ENCODE peak calls at places on chromosomes 11 and 22, in seven cellular contexts. Z is BE2C, D is lung, M is IMR-90, J is GM23338, I is left lung, K is brain microvascular endothelial cell. P is an unnamed sample. For H3K27me3, the result is how much of the 10 kb centered on the place peaks cover.

GRCh38 chr11:76071090-76071489 is 135.2 kb downstream of the WNT11 start:
- DNase-seq in M (no peak), D (no peak), K (no peak), Z (no peak), I (no peak), J (no peak), P (no peak)

GRCh38 chr22:16783930-16784354 is 41.3 kb downstream of the XKR3 start:
- DNase-seq in M (no peak), D (no peak), K (no peak), I (no peak), J (peak), Z (no peak), P (no peak)

GRCh38 chr11:110883266-110883665 is 171.0 kb upstream of the ARHGAP20 start:
- DNase-seq in I (no peak), K (no peak), D (no peak), M (peak), Z (no peak), J (no peak), P (no peak)

GRCh38 chr11:47587733-47588326 is 1.4 kb downstream of the FAM180B start:
- DNase-seq in Z (no peak), D (peak), I (peak), J (no peak), K (no peak), M (no peak), P (no peak)

GRCh38 chr11:66979336-66979980 is 4.4 kb downstream of the C11orf86 start:
- DNase-seq in I (no peak), J (no peak), M (no peak), D (no peak), K (no peak), Z (no peak), P (no peak)

GRCh38 chr11:67571443-67571842 is 12.2 kb upstream of the GSTP1 start:
- DNase-seq in K (no peak), J (no peak), I (no peak), M (no peak), Z (no peak), D (no peak), P (no peak)

GRCh38 chr11:105000167-105000566 is 22.8 kb downstream of the CASP5 start:
- DNase-seq in Z (peak), J (peak), K (peak), M (no peak), D (no peak), I (no peak), P (no peak)

GRCh38 chr11:80849253-80849652 is 1408.4 kb upstream of the TENM4 start:
- DNase-seq in Z (no peak), J (no peak), D (no peak), M (no peak), K (no peak), I (no peak), P (no peak)

GRCh38 chr11:14218728-14219127 is 140.3 kb downstream of the RRAS2 start:
- DNase-seq in I (no peak), D (no peak), K (no peak), M (no peak), J (no peak), Z (no peak), P (no peak)

GRCh38 chr11:8265681-8266241 is 2.1 kb upstream of the LMO1 start:
- DNase-seq in I (no peak), K (no peak), D (no peak), J (peak), M (no peak), Z (no peak), P (no peak)

GRCh38 chr22:31343235-31344191 is 2.6 kb downstream of the PATZ1 start:
- DNase-seq in K (no peak), D (peak), J (peak), Z (peak), M (peak), I (peak), P (no peak)

GRCh38 chr11:91913407-91913806 is 311.2 kb upstream of the FAT3 start:
- DNase-seq in M (no peak), I (no peak), J (no peak), Z (no peak), D (no peak), K (no peak), P (no peak)

GRCh38 chr22:38798496-38798895 is 4.6 kb upstream of the DNAL4 start:
- DNase-seq in Z (no peak), D (no peak), K (no peak), J (no peak), I (no peak), M (no peak), P (no peak)

GRCh38 chr11:88480217-88480616 is 142.7 kb upstream of the CTSC start:
- DNase-seq in I (no peak), D (no peak), J (no peak), Z (no peak), M (peak), K (peak), P (no peak)

GRCh38 chr22:17773606-17774205 is 563 bp downstream of the BID start:
- DNase-seq in D (no peak), M (peak), I (no peak), J (peak), Z (peak), K (no peak), P (peak)

GRCh38 chr22:29907753-29908515 is 25.0 kb downstream of the MTMR3 start:
- DNase-seq in D (peak), J (peak), K (peak), M (peak), I (peak), Z (peak), P (no peak)

GRCh38 chr22:49240016-49240380 is 587.7 kb downstream of the BRD1 start:
- DNase-seq in D (no peak), J (no peak), K (no peak), M (no peak), I (no peak), Z (no peak), P (no peak)

GRCh38 chr11:96293583-96293982 is 49.4 kb downstream of the MAML2 start:
- DNase-seq in D (no peak), Z (no peak), J (no peak), M (no peak), I (no peak), K (peak), P (no peak)

GRCh38 chr11:128379587-128380279 is 207.6 kb downstream of the ETS1 start:
- DNase-seq in K (no peak), Z (peak), I (no peak), D (no peak), M (no peak), J (no peak), P (no peak)

GRCh38 chr22:42074846-42075245 is 798 bp downstream of the PHETA2 start:
- DNase-seq in Z (no peak), J (no peak), D (no peak), M (no peak), K (no peak), I (no peak), P (no peak)

GRCh38 chr11:64057890-64058289 is 22.2 kb downstream of the FLRT1 start:
- DNase-seq in I (no peak), D (no peak), J (no peak), M (no peak), Z (no peak), K (no peak), P (no peak)

GRCh38 chr11:22798890-22799289 is 30.7 kb downstream of the SVIP start:
- DNase-seq in D (no peak), K (no peak), Z (no peak), J (no peak), M (no peak), I (no peak), P (no peak)

GRCh38 chr11:123511037-123511870 is 81.2 kb downstream of the GRAMD1B start:
- DNase-seq in K (peak), M (peak), D (peak), Z (peak), J (peak), I (peak), P (peak)

GRCh38 chr22:30230330-30230729 is 16.2 kb downstream of the LIF start:
- DNase-seq in K (no peak), M (no peak), D (no peak), Z (no peak), I (no peak), J (no peak), P (no peak)

GRCh38 chr22:37824674-37825641 is 1.8 kb downstream of the GALR3 start:
- DNase-seq in I (no peak), D (no peak), Z (no peak), J (peak), M (no peak), K (no peak), P (no peak)

GRCh38 chr22:49553076-49553475 is 274.6 kb downstream of the BRD1 start:
- DNase-seq in D (no peak), I (peak), K (no peak), M (no peak), Z (no peak), J (no peak), P (peak)

GRCh38 chr22:40396882-40397281 is 26.5 kb downstream of the SGSM3 start:
- DNase-seq in Z (peak), M (peak), I (peak), K (peak), J (peak), D (peak), P (no peak)

GRCh38 chr11:31645747-31646146 is 136.2 kb downstream of the ELP4 start:
- DNase-seq in I (no peak), K (peak), M (peak), Z (no peak), J (no peak), D (no peak), P (no peak)

GRCh38 chr11:49221112-49221511 is 12.7 kb upstream of the FOLH1 start:
- DNase-seq in D (no peak), I (no peak), J (no peak), M (no peak), K (no peak), Z (no peak), P (no peak)

DNA sequence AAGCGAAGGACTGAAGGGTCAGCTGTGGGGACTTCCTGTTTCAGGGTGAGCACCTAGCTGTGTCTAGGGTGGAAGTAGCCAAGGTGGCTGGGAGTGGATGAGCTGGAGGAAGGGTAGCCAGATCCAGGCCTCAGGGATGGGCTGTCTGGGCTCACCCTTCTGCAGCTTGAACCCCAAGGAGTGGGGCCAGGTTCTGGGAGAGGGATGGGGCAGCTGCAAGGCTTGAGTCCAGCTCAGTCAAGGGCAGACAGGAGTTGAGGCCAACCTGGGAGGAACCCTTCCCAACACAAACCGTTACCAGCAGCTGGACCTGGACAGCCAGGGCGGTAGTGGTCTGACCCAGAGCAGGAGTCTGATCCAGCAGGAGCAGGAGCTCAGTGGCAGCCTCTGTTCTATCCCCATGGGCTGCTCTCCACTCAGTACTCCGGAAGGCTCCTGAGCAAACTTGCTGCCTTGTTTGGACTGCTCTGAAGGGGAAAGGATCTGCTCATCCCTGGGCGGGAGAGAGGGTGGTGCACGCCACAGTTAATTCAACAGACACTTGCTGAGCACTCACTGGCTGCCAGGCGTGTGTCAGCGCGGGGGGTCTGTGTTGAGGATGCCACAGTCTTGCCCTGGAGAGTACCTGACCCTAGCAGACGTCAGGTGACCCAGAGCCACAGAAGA is 53.8 kb upstream of the THY1 start:
- DNase-seq in K (no peak), Z (no peak), I (peak), D (no peak), J (no peak), M (no peak), P (no peak)
- TF ChIP-seq CTCF in K (no peak), Z (no peak), I (no peak), D (no peak), J (no peak), M (no peak), P (no peak)

GRCh38 chr11:131819845-131820244 is 449.4 kb downstream of the NTM start:
- DNase-seq in I (no peak), Z (no peak), J (no peak), M (no peak), D (no peak), K (no peak), P (no peak)
- H3K27me3 ChIP-seq in I (under half), Z (under half), J (under half), M (under half), D (under half), K (under half), P (under half)

GRCh38 chr11:125165111-125165663 is 636 bp downstream of the PKNOX2 start:
- DNase-seq in M (peak), D (no peak), I (no peak), Z (peak), K (no peak), J (peak), P (no peak)

GRCh38 chr11:125164422-125165110 is at the start of gene PKNOX2:
- DNase-seq in D (peak), K (peak), J (peak), I (peak), Z (peak), M (peak), P (peak)

GRCh38 chr11:125163431-125164011 is 1.0 kb upstream of the PKNOX2 start:
- DNase-seq in D (no peak), M (no peak), K (no peak), Z (no peak), J (peak), I (no peak), P (no peak)

GRCh38 chr11:125162743-125163142 is 1.8 kb upstream of the PKNOX2 start:
- DNase-seq in K (no peak), M (no peak), J (peak), D (no peak), Z (no peak), I (no peak), P (no peak)

DNA sequence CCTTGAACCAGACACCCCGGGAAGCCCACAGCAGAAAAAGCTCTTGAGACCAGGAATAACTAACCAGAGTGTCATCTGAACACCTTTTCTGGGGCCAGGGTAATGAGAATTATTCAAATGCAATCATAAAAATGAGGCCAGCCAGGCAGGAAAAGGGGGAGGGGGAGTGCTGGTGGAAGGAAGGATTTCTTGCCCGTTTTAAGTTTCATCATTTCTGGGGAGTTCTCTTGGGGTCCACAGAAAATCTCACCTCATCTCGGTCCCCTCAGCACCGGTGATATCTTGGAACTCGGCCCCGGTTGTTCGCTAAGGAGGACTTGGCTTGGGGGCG is 495 bp upstream of the PKNOX2 start:
- DNase-seq in Z (no peak), J (no peak), M (no peak), I (no peak), K (no peak), D (no peak), P (no peak)
- H3K4me3 ChIP-seq in Z (no peak), J (peak), M (no peak), I (peak), K (peak), D (no peak), P (peak)

GRCh38 chr11:59263225-59263894 is 50.6 kb upstream of the MPEG1 start:
- DNase-seq in K (no peak), M (no peak), Z (no peak), D (no peak), I (no peak), J (peak), P (no peak)
- TF ChIP-seq CTCF in K (no peak), M (no peak), Z (no peak), D (no peak), I (no peak), J (peak), P (no peak)

GRCh38 chr22:22037740-22038139 is 55.2 kb upstream of the TOP3B start:
- DNase-seq in I (no peak), M (peak), Z (no peak), K (peak), J (no peak), D (no peak), P (no peak)
- H3K27me3 ChIP-seq in I (under half), M (under half), Z (under half), K (under half), J (half or more), D (under half), P (under half)

DNA sequence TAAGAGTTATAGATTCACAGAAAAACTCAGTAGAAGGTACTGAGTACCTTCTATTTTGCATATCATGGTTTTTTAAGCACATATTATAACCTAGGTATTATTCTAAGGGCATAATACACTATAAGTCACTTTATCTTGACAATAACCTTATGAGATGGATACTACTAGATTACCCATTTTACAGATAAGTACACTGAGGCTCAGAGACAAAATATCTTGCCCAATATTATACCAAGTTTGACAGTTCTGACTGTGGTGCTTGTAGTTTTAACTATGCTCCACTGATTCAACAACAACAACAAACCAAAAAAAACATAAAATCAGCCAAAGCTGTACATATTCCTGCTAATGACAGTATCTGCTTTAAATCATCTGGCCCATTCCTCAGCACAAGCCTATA is 10.5 kb downstream of the OR51M1 start:
- DNase-seq in I (no peak), D (no peak), M (no peak), J (no peak), K (no peak), Z (no peak), P (no peak)
- H3K4me3 ChIP-seq in I (no peak), D (no peak), M (no peak), J (no peak), K (no peak), Z (no peak), P (no peak)

GRCh38 chr22:45286854-45287551 is 2.3 kb downstream of the UPK3A start:
- DNase-seq in Z (no peak), M (no peak), J (no peak), I (no peak), K (no peak), D (no peak), P (no peak)

GRCh38 chr22:45280995-45281394 is 3.8 kb upstream of the UPK3A start:
- DNase-seq in J (no peak), I (no peak), Z (no peak), K (no peak), M (no peak), D (no peak), P (no peak)

GRCh38 chr22:45290410-45290936 is 5.7 kb downstream of the UPK3A start:
- DNase-seq in Z (peak), M (peak), J (peak), D (no peak), I (no peak), K (peak), P (no peak)

GRCh38 chr22:45284705-45285305 is at the start of gene UPK3A:
- DNase-seq in K (no peak), Z (peak), J (peak), I (peak), M (no peak), D (peak), P (peak)

DNA sequence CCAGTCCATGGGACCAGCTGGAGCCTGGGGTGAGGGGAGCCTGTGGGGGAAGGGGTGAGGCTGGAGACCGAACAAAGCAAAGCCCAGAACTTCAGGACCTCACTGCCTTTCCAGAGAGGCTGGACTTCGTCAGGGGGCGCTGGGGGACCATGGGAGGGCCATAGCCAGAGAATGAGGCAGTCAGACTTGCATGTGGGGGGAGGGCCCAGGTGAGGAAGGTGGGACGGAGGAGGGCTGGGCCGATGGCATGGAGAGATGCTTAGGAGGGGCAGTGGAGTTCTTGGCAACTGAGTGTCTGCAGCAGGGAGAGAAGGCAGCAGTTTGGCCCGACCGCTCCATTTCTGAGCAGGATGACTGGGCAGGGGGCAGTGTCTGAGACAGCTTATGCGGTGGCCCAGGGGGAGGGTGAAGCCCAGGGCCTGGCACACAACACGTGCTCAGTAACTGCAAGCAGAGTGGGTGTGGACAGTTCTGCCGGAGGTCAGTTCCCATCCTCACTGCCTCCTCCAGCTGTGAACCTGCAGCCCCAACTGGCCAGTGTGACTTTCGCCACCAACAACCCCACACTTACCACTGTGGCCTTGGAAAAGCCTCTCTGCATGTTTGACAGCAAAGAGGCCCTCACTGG is 796 bp downstream of the UPK3A start:
- DNase-seq in J (peak), M (no peak), K (no peak), Z (no peak), I (no peak), D (no peak), P (no peak)
- TF ChIP-seq CTCF in J (peak), M (no peak), K (no peak), Z (no peak), I (no peak), D (no peak), P (no peak)

P was measured in dorsolateral prefrontal cortex.